ENCODE peak calls at places on chromosome 6, in five cellular contexts. A is fibroblast of lung, T is transverse colon, Z is right atrium auricular region, J is GM23338. R is an unnamed sample.
A peak's percentile ranks its signal among the peaks of the same experiment; 100 is the strongest.

GRCh38 chr6:96520039-96520850 is 1.4 kb upstream of the UFL1 start:
- DNase-seq in A (peak; percentile 0), T (peak; percentile 45), Z (no peak), J (peak; percentile 72), R (no peak)

GRCh38 chr6:55185144-55185543 is 10.8 kb downstream of the HCRTR2 start:
- DNase-seq in A (no peak), T (no peak), Z (no peak), J (no peak), R (no peak)

GRCh38 chr6:4466260-4466659 is 309.9 kb upstream of the CDYL start:
- DNase-seq in A (peak; percentile 60), T (peak; percentile 12), Z (no peak), J (no peak), R (no peak)

GRCh38 chr6:107083047-107083768 is 32.1 kb downstream of the BEND3 start:
- DNase-seq in A (no peak), T (no peak), Z (no peak), J (no peak), R (no peak)

GRCh38 chr6:83192456-83192855 is 609 bp downstream of the PGM3 start:
- DNase-seq in A (peak; percentile 15), T (no peak), Z (no peak), J (no peak), R (no peak)

GRCh38 chr6:121465101-121465500 is 29.7 kb downstream of the GJA1 start:
- DNase-seq in A (no peak), T (no peak), Z (no peak), J (no peak), R (no peak)

GRCh38 chr6:169844946-169845345 is 93.5 kb downstream of the ERMARD start:
- DNase-seq in A (no peak), T (no peak), Z (no peak), J (no peak), R (no peak)

GRCh38 chr6:21748343-21749063 is 155.0 kb downstream of the SOX4 start:
- DNase-seq in A (peak; percentile 49), T (no peak), Z (no peak), J (peak; percentile 60), R (no peak)

GRCh38 chr6:130434174-130434873 is 68.5 kb downstream of the TMEM200A start:
- DNase-seq in A (peak; percentile 24), T (no peak), Z (no peak), J (no peak), R (no peak)

GRCh38 chr6:83853178-83853967 is at the start of gene RIPPLY2:
- DNase-seq in A (peak; percentile 56), T (peak; percentile 7), Z (no peak), J (peak; percentile 81), R (peak; percentile 57)

GRCh38 chr6:3751019-3751729 is at the start of gene PXDC1:
- DNase-seq in A (no peak), T (no peak), Z (no peak), J (peak; percentile 61), R (no peak)

GRCh38 chr6:108895591-108895990 is 47.4 kb downstream of the ARMC2 start:
- DNase-seq in A (peak; percentile 64), T (no peak), Z (no peak), J (no peak), R (no peak)

GRCh38 chr6:52994031-52994788 is 874 bp downstream of the GSTA4 start:
- DNase-seq in A (peak; percentile 56), T (peak; percentile 19), Z (no peak), J (peak; percentile 58), R (peak; percentile 57)

GRCh38 chr6:4460595-4461475 is 315.4 kb upstream of the CDYL start:
- DNase-seq in A (peak; percentile 70), T (peak; percentile 40), Z (peak; percentile 91), J (no peak), R (peak; percentile 90)

GRCh38 chr6:134166529-134167221 is 114.3 kb upstream of the SLC2A12 start:
- DNase-seq in A (no peak), T (no peak), Z (no peak), J (no peak), R (no peak)

GRCh38 chr6:119261944-119262284 is 87.6 kb downstream of the MAN1A1 start:
- DNase-seq in A (no peak), T (no peak), Z (no peak), J (no peak), R (no peak)

GRCh38 chr6:52790841-52791240 is 12.8 kb downstream of the GSTA1 start:
- DNase-seq in A (no peak), T (no peak), Z (no peak), J (no peak), R (no peak)

GRCh38 chr6:141401168-141401567 is 731.6 kb upstream of the GJE1 start:
- DNase-seq in A (peak; percentile 55), T (no peak), Z (no peak), J (no peak), R (no peak)

GRCh38 chr6:31597006-31597405 is 4.2 kb upstream of the NCR3 start:
- DNase-seq in A (peak; percentile 23), T (no peak), Z (no peak), J (peak; percentile 56), R (no peak)

GRCh38 chr6:139569561-139569960 is 195.1 kb upstream of the CITED2 start:
- DNase-seq in A (peak; percentile 44), T (no peak), Z (no peak), J (no peak), R (no peak)

GRCh38 chr6:28940859-28941680 is 17.3 kb upstream of the TRIM27 start:
- DNase-seq in A (peak; percentile 92), T (peak; percentile 78), Z (peak; percentile 85), J (peak; percentile 93), R (peak; percentile 89)

GRCh38 chr6:140921366-140922226 is 1211.1 kb upstream of the GJE1 start:
- DNase-seq in A (peak; percentile 89), T (peak; percentile 19), Z (no peak), J (peak; percentile 63), R (peak; percentile 46)

GRCh38 chr6:52231411-52232127 is 12.7 kb downstream of the IL17F start:
- DNase-seq in A (no peak), T (no peak), Z (no peak), J (no peak), R (no peak)

GRCh38 chr6:142946924-142947701 is 2.1 kb upstream of the HIVEP2 start:
- DNase-seq in A (peak; percentile 42), T (peak; percentile 89), Z (peak; percentile 85), J (peak; percentile 74), R (peak; percentile 84)

GRCh38 chr6:109690373-109690739 is 646 bp downstream of the AK9 start:
- DNase-seq in A (no peak), T (peak; percentile 83), Z (no peak), J (peak; percentile 96), R (peak; percentile 77)

GRCh38 chr6:88780714-88781389 is 182.6 kb downstream of the RNGTT start:
- DNase-seq in A (peak; percentile 77), T (peak; percentile 37), Z (no peak), J (peak; percentile 88), R (peak; percentile 26)

GRCh38 chr6:42987533-42988451 is 3.4 kb downstream of the PPP2R5D start:
- DNase-seq in A (no peak), T (no peak), Z (no peak), J (no peak), R (no peak)

GRCh38 chr6:46103437-46103836 is 26.4 kb upstream of the ENPP4 start:
- DNase-seq in A (no peak), T (no peak), Z (no peak), J (peak; percentile 21), R (no peak)

GRCh38 chr6:28944412-28945006 is 20.7 kb upstream of the TRIM27 start:
- DNase-seq in A (peak; percentile 89), T (peak; percentile 55), Z (peak; percentile 71), J (peak; percentile 80), R (peak; percentile 71)

GRCh38 chr6:78462728-78463127 is 404.6 kb upstream of the IRAK1BP1 start:
- DNase-seq in A (no peak), T (no peak), Z (no peak), J (no peak), R (no peak)

GRCh38 chr6:4384638-4385036 is 249.3 kb upstream of the ECI2 start:
- DNase-seq in A (no peak), T (no peak), Z (no peak), J (peak; percentile 39), R (no peak)

GRCh38 chr6:44227138-44227770 is 3.9 kb downstream of the SLC29A1 start:
- DNase-seq in A (no peak), T (no peak), Z (no peak), J (peak; percentile 58), R (no peak)

GRCh38 chr6:34791164-34791841 is 580 bp upstream of the BLTP3A start:
- DNase-seq in A (peak; percentile 29), T (peak; percentile 64), Z (peak; percentile 61), J (peak; percentile 75), R (peak; percentile 77)

GRCh38 chr6:143755301-143755744 is 77.6 kb downstream of the PHACTR2 start:
- DNase-seq in A (peak; percentile 60), T (no peak), Z (no peak), J (no peak), R (no peak)

GRCh38 chr6:131602913-131603312 is 25.1 kb downstream of the MED23 start:
- DNase-seq in A (peak; percentile 87), T (no peak), Z (no peak), J (no peak), R (no peak)

DNA sequence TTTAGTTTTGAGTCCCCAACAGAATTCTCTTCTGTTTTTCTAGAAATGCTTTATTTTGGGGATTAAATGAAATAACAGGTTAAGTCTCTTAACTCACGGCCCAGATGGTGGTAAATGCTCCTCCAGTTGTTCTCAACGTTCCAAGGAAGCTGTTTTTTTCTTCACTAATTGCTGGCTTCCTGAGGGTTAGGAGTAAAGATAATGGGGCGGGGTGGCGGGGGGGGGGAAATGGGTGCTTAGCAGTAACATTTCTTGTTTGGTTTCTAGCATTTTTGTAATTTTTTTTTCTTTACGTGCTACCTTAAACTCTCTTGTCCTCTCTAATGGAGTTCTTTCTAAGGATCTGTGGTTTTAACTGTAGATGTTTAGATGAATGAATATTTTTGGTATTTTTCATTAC is 2.2 kb downstream of the SRSF3 start:
- DNase-seq in A (no peak), T (peak; percentile 3), Z (no peak), J (no peak), R (peak; percentile 12)
- H3K36me3 ChIP-seq in A (peaks cover 30% of the 10 kb centered on the region), T (peaks cover 31% of the 10 kb centered on the region), Z (peaks cover 48% of the 10 kb centered on the region), J (peaks cover 58% of the 10 kb centered on the region), R (no peaks in the 10 kb centered on the region)

GRCh38 chr6:1629316-1629715 is 19.6 kb downstream of the FOXC1 start:
- DNase-seq in A (no peak), T (no peak), Z (no peak), J (no peak), R (no peak)
- TF ChIP-seq CTCF in A (no peak), T (no peak), Z (no peak), J (no peak), R (no peak)

GRCh38 chr6:56549014-56549413 is 93.7 kb downstream of the DST start:
- DNase-seq in A (peak; percentile 66), T (no peak), Z (no peak), J (peak; percentile 27), R (no peak)
- H3K4me1 ChIP-seq in A (peaks cover 6% of the 10 kb centered on the region), T (peaks cover 6% of the 10 kb centered on the region), Z (no peaks in the 10 kb centered on the region), J (peaks cover 2% of the 10 kb centered on the region), R (no peaks in the 10 kb centered on the region)

GRCh38 chr6:7178280-7178679 is 70.5 kb downstream of the RREB1 start:
- DNase-seq in A (no peak), T (no peak), Z (peak; percentile 21), J (no peak), R (no peak)

GRCh38 chr6:7184502-7184901 is 76.7 kb downstream of the RREB1 start:
- DNase-seq in A (no peak), T (no peak), Z (peak; percentile 47), J (no peak), R (no peak)

GRCh38 chr6:7188492-7188891 is 80.7 kb downstream of the RREB1 start:
- DNase-seq in A (no peak), T (no peak), Z (peak; percentile 54), J (no peak), R (no peak)

GRCh38 chr6:7185561-7185960 is 77.8 kb downstream of the RREB1 start:
- DNase-seq in A (no peak), T (no peak), Z (no peak), J (no peak), R (no peak)

GRCh38 chr6:7183707-7184106 is 75.9 kb downstream of the RREB1 start:
- DNase-seq in A (no peak), T (no peak), Z (peak; percentile 48), J (no peak), R (no peak)
- H3K36me3 ChIP-seq in A (peaks cover 10% of the 10 kb centered on the region), T (peaks cover 28% of the 10 kb centered on the region), Z (peaks cover 79% of the 10 kb centered on the region), J (peaks cover 4% of the 10 kb centered on the region), R (no peaks in the 10 kb centered on the region)